ENCODE peak calls at places on chromosomes 12 and 14, in six cellular contexts. C is K562, Y is H1, X is GM12878, R is HCT116, A is HepG2. J is an unnamed sample.

GRCh38 chr12:100128509-100128908 is 14.2 kb downstream of the BLTP3B start:
- DNase-seq in C (peak; percentile 31), Y (no peak), X (no peak), R (no peak), A (peak; percentile 39), J (peak; percentile 49)

GRCh38 chr12:96237465-96238077 is 43.4 kb downstream of the ELK3 start:
- DNase-seq in C (no peak), Y (no peak), X (no peak), R (no peak), A (no peak), J (no peak)

GRCh38 chr12:126383506-126383905 is 1318.3 kb downstream of the AACS start:
- DNase-seq in C (no peak), Y (no peak), X (no peak), R (no peak), A (no peak), J (no peak)

GRCh38 chr12:96743606-96744005 is 163.5 kb upstream of the NEDD1 start:
- DNase-seq in C (no peak), Y (no peak), X (no peak), R (no peak), A (no peak), J (no peak)

GRCh38 chr14:92984896-92985295 is 61.9 kb downstream of the CHGA start:
- DNase-seq in C (no peak), Y (no peak), X (no peak), R (no peak), A (peak; percentile 99), J (no peak)

GRCh38 chr12:10919809-10920208 is 9.2 kb upstream of the PRH2 start:
- DNase-seq in C (no peak), Y (no peak), X (no peak), R (no peak), A (no peak), J (no peak)

GRCh38 chr14:93970967-93971634 is 5.3 kb downstream of the ASB2 start:
- DNase-seq in C (no peak), Y (no peak), X (no peak), R (no peak), A (no peak), J (no peak)

GRCh38 chr14:55434805-55435174 is 5.6 kb downstream of the TBPL2 start:
- DNase-seq in C (no peak), Y (no peak), X (no peak), R (no peak), A (peak; percentile 43), J (no peak)

GRCh38 chr14:104438166-104438887 is 141.2 kb upstream of the C14orf180 start:
- DNase-seq in C (no peak), Y (no peak), X (no peak), R (no peak), A (no peak), J (no peak)

GRCh38 chr12:63826002-63826585 is 18.4 kb upstream of the SRGAP1 start:
- DNase-seq in C (peak; percentile 36), Y (no peak), X (no peak), R (peak; percentile 66), A (peak; percentile 56), J (no peak)

GRCh38 chr14:91357272-91357671 is 60.3 kb downstream of the CCDC88C start:
- DNase-seq in C (no peak), Y (no peak), X (no peak), R (no peak), A (no peak), J (no peak)

GRCh38 chr14:76091036-76091435 is 60.7 kb upstream of the GPATCH2L start:
- DNase-seq in C (peak; percentile 73), Y (no peak), X (no peak), R (no peak), A (peak; percentile 15), J (no peak)

GRCh38 chr14:50545618-50546017 is 13.2 kb upstream of the MAP4K5 start:
- DNase-seq in C (no peak), Y (no peak), X (no peak), R (no peak), A (peak; percentile 33), J (no peak)

GRCh38 chr12:32125455-32126084 is 18.9 kb downstream of the BICD1 start:
- DNase-seq in C (no peak), Y (no peak), X (no peak), R (no peak), A (no peak), J (no peak)

GRCh38 chr12:80413462-80413861 is 30.6 kb upstream of the PTPRQ start:
- DNase-seq in C (no peak), Y (no peak), X (no peak), R (no peak), A (no peak), J (no peak)

GRCh38 chr12:80411787-80412186 is 32.2 kb upstream of the PTPRQ start:
- DNase-seq in C (no peak), Y (no peak), X (no peak), R (no peak), A (no peak), J (no peak)

DNA sequence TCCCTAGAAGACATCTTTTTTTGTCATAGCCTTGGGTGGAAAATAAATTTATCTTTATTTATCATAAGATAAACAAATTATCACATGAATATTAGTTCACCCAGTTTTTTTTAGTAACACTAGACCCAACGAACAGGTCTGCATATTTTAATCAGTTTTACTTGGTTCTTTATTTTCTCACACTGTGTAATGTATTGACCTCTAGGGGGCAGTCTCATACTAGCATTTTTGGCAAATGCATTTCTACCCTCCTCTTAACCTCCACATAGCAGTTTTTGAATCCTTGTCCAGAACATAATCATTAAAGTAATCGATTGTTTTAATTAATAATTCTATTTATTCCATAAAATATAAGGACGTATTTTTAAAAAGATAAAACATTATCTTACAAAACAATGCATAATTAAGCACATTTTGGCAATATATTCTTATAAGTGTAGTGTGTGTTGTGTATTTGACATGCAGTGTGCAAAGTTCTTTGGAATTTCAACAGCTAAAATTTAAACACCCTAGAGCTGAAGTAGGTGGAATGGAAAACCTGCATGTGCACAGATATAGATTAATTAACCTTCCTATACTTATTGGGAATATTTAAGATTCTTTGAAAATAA is 31.6 kb upstream of the PTPRQ start:
- DNase-seq in C (peak; percentile 14), Y (no peak), X (no peak), R (peak; percentile 45), A (peak; percentile 40), J (no peak)
- TF ChIP-seq ATF3 in C (no peak), Y (no peak), X (no peak), R (no peak), A (no peak), J (no peak)

GRCh38 chr12:101209319-101210302 is at the start of gene SLC5A8:
- DNase-seq in C (no peak), Y (no peak), X (no peak), R (no peak), A (no peak), J (peak; percentile 53)
- TF ChIP-seq ATF3 in C (no peak), Y (no peak), X (no peak), R (no peak), A (no peak), J (no peak)

GRCh38 chr14:54221432-54221803 is 175.4 kb upstream of the CDKN3 start:
- DNase-seq in C (no peak), Y (no peak), X (no peak), R (no peak), A (no peak), J (no peak)
- TF ChIP-seq ATF3 in C (no peak), Y (no peak), X (no peak), R (no peak), A (no peak), J (no peak)

DNA sequence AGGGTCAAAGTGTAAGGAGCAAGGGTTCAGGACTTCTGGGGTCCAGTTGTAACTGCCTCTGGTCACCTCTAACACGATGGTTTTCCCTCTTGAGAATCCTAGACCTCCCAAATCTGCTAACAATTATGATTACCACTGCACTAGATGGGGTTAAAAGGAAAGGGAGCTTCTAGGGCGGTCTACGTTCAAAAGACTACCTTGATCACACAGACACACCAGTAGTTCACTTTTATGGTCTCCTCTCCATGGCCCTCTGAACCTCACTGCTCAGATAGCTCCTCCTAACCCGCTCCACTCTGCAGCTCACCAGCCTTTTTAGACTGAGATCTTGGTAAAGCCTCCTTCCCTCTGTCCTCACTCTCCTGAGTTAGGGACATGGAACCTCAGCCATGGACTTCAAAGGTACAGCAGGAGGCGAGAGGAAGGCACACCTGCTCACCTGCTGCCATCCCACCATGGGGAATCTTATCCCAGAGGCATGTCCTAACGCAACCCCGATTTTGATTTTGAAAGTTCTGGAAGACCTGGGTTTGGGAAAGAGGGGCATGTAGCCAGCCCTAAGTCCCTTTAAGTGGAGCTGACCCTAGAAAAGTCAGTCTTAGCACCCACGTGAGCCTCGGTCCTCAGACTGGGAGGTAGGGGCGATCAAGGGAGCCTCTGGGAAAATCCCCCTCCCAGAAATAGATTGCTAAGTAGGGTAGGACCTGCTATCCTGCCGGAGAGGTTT is 1.4 kb downstream of the ZNF219 start:
- DNase-seq in C (no peak), Y (no peak), X (no peak), R (no peak), A (no peak), J (no peak)
- TF ChIP-seq ATF3 in C (no peak), Y (no peak), X (no peak), R (no peak), A (no peak), J (no peak)

GRCh38 chr12:106586535-106586802 is 3.7 kb downstream of the RFX4 start:
- DNase-seq in C (no peak), Y (no peak), X (no peak), R (no peak), A (no peak), J (peak; percentile 19)
- TF ChIP-seq ATF3 in C (no peak), Y (no peak), X (no peak), R (no peak), A (no peak), J (no peak)

DNA sequence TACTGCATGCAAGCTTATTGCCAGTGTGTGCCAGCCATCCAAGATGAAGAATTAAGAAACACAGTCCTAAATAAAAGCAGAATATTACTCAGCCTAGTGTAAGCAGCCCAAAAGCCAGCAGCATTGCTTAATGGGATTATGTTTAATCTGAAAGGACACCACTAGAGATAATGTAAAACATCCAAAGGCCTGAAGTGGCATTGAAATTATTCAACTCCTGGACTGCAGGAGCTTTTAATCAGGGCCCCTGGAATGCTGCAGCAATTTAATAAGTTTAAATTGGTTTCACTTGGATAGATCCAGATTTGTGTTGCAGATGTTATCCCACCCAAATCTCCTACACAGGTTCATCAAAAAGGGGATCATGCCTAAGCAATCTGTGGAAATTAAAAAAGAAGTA is 193.0 kb downstream of the C12orf50 start:
- DNase-seq in C (no peak), Y (no peak), X (no peak), R (no peak), A (no peak), J (no peak)
- TF ChIP-seq ATF3 in C (no peak), Y (no peak), X (no peak), R (no peak), A (no peak), J (no peak)